ENCODE peak calls at places on chromosomes 16 and 17, in nine cellular contexts. One of them, this sample, is unnamed. For H3K4me1, the result is how much of the 10 kb centered on the place peaks cover.

GRCh38 chr16:52561910-52562741 is 15.2 kb upstream of the TOX3 start:
- DNase-seq in transverse colon: peak
- DNase-seq in prostate gland: peak
- DNase-seq in left ventricle myocardium inferior: no peak
- DNase-seq in A549: peak
- DNase-seq in cardiac muscle cell: no peak
- DNase-seq in stomach: peak
- DNase-seq in tibial nerve: no peak
- DNase-seq in OCI-LY7: no peak
- DNase-seq in this sample: no peak

GRCh38 chr17:17769869-17770361 is 66.9 kb downstream of the SREBF1 start:
- DNase-seq in transverse colon: no peak
- DNase-seq in prostate gland: no peak
- DNase-seq in left ventricle myocardium inferior: no peak
- DNase-seq in A549: no peak
- DNase-seq in cardiac muscle cell: no peak
- DNase-seq in stomach: no peak
- DNase-seq in tibial nerve: no peak
- DNase-seq in OCI-LY7: no peak
- DNase-seq in this sample: no peak

GRCh38 chr16:20327444-20328041 is at the start of gene GP2:
- DNase-seq in transverse colon: no peak
- DNase-seq in prostate gland: peak
- DNase-seq in left ventricle myocardium inferior: no peak
- DNase-seq in A549: peak
- DNase-seq in cardiac muscle cell: no peak
- DNase-seq in stomach: peak
- DNase-seq in tibial nerve: no peak
- DNase-seq in OCI-LY7: no peak
- DNase-seq in this sample: no peak

GRCh38 chr17:74641224-74641948 is 17.8 kb upstream of the CD300E start:
- DNase-seq in transverse colon: no peak
- DNase-seq in prostate gland: no peak
- DNase-seq in left ventricle myocardium inferior: no peak
- DNase-seq in A549: no peak
- DNase-seq in cardiac muscle cell: no peak
- DNase-seq in stomach: no peak
- DNase-seq in tibial nerve: no peak
- DNase-seq in OCI-LY7: no peak
- DNase-seq in this sample: no peak

GRCh38 chr16:4972938-4973587 is 14.9 kb downstream of the SEC14L5 start:
- DNase-seq in transverse colon: no peak
- DNase-seq in prostate gland: no peak
- DNase-seq in left ventricle myocardium inferior: no peak
- DNase-seq in A549: no peak
- DNase-seq in cardiac muscle cell: no peak
- DNase-seq in stomach: no peak
- DNase-seq in tibial nerve: no peak
- DNase-seq in OCI-LY7: no peak
- DNase-seq in this sample: no peak

GRCh38 chr16:19688396-19689024 is 29.5 kb downstream of the KNOP1 start:
- DNase-seq in transverse colon: no peak
- DNase-seq in prostate gland: no peak
- DNase-seq in left ventricle myocardium inferior: no peak
- DNase-seq in A549: no peak
- DNase-seq in cardiac muscle cell: no peak
- DNase-seq in stomach: no peak
- DNase-seq in tibial nerve: peak
- DNase-seq in OCI-LY7: no peak
- DNase-seq in this sample: no peak

GRCh38 chr17:4247981-4248388 is 15.8 kb downstream of the ANKFY1 start:
- DNase-seq in transverse colon: peak
- DNase-seq in prostate gland: peak
- DNase-seq in left ventricle myocardium inferior: no peak
- DNase-seq in A549: no peak
- DNase-seq in cardiac muscle cell: no peak
- DNase-seq in stomach: peak
- DNase-seq in tibial nerve: no peak
- DNase-seq in OCI-LY7: no peak
- DNase-seq in this sample: no peak

GRCh38 chr16:52569296-52569695 is 22.4 kb upstream of the TOX3 start:
- DNase-seq in transverse colon: no peak
- DNase-seq in prostate gland: no peak
- DNase-seq in left ventricle myocardium inferior: no peak
- DNase-seq in A549: no peak
- DNase-seq in cardiac muscle cell: no peak
- DNase-seq in stomach: peak
- DNase-seq in tibial nerve: no peak
- DNase-seq in OCI-LY7: no peak
- DNase-seq in this sample: no peak

GRCh38 chr16:82888616-82889015 is 261.8 kb downstream of the CDH13 start:
- DNase-seq in transverse colon: no peak
- DNase-seq in prostate gland: peak
- DNase-seq in left ventricle myocardium inferior: no peak
- DNase-seq in A549: no peak
- DNase-seq in cardiac muscle cell: no peak
- DNase-seq in stomach: no peak
- DNase-seq in tibial nerve: no peak
- DNase-seq in OCI-LY7: no peak
- DNase-seq in this sample: no peak

GRCh38 chr16:57538235-57538711 is 1.9 kb upstream of the CCDC102A start:
- DNase-seq in transverse colon: no peak
- DNase-seq in prostate gland: no peak
- DNase-seq in left ventricle myocardium inferior: no peak
- DNase-seq in A549: no peak
- DNase-seq in cardiac muscle cell: no peak
- DNase-seq in stomach: peak
- DNase-seq in tibial nerve: no peak
- DNase-seq in OCI-LY7: no peak
- DNase-seq in this sample: no peak

GRCh38 chr17:55577011-55577586 is 65.8 kb upstream of the SMIM36 start:
- DNase-seq in transverse colon: peak
- DNase-seq in prostate gland: no peak
- DNase-seq in left ventricle myocardium inferior: peak
- DNase-seq in A549: no peak
- DNase-seq in cardiac muscle cell: no peak
- DNase-seq in stomach: no peak
- DNase-seq in tibial nerve: peak
- DNase-seq in OCI-LY7: no peak
- DNase-seq in this sample: peak

GRCh38 chr17:9402590-9403199 is 172.9 kb downstream of the STX8 start:
- DNase-seq in transverse colon: peak
- DNase-seq in prostate gland: no peak
- DNase-seq in left ventricle myocardium inferior: no peak
- DNase-seq in A549: peak
- DNase-seq in cardiac muscle cell: peak
- DNase-seq in stomach: no peak
- DNase-seq in tibial nerve: no peak
- DNase-seq in OCI-LY7: peak
- DNase-seq in this sample: peak

GRCh38 chr16:81366316-81366932 is 51.7 kb downstream of the GAN start:
- DNase-seq in transverse colon: no peak
- DNase-seq in prostate gland: peak
- DNase-seq in left ventricle myocardium inferior: no peak
- DNase-seq in A549: peak
- DNase-seq in cardiac muscle cell: peak
- DNase-seq in stomach: no peak
- DNase-seq in tibial nerve: peak
- DNase-seq in OCI-LY7: peak
- DNase-seq in this sample: no peak

GRCh38 chr17:82963104-82963950 is 116.1 kb upstream of the METRNL start:
- DNase-seq in transverse colon: peak
- DNase-seq in prostate gland: peak
- DNase-seq in left ventricle myocardium inferior: peak
- DNase-seq in A549: peak
- DNase-seq in cardiac muscle cell: peak
- DNase-seq in stomach: peak
- DNase-seq in tibial nerve: peak
- DNase-seq in OCI-LY7: peak
- DNase-seq in this sample: peak

GRCh38 chr17:75759457-75759856 is 5.5 kb downstream of the GALK1 start:
- DNase-seq in transverse colon: no peak
- DNase-seq in prostate gland: peak
- DNase-seq in left ventricle myocardium inferior: no peak
- DNase-seq in A549: no peak
- DNase-seq in cardiac muscle cell: no peak
- DNase-seq in stomach: peak
- DNase-seq in tibial nerve: no peak
- DNase-seq in OCI-LY7: no peak
- DNase-seq in this sample: peak
- H3K27ac ChIP-seq in transverse colon: no peak
- H3K27ac ChIP-seq in prostate gland: no peak
- H3K27ac ChIP-seq in left ventricle myocardium inferior: peak
- H3K27ac ChIP-seq in A549: no peak
- H3K27ac ChIP-seq in cardiac muscle cell: no peak
- H3K27ac ChIP-seq in stomach: peak
- H3K27ac ChIP-seq in tibial nerve: no peak
- H3K27ac ChIP-seq in OCI-LY7: no peak
- H3K27ac ChIP-seq in this sample: no peak

GRCh38 chr16:70709961-70710360 is 24.1 kb upstream of the MTSS2 start:
- DNase-seq in transverse colon: no peak
- DNase-seq in prostate gland: no peak
- DNase-seq in left ventricle myocardium inferior: no peak
- DNase-seq in A549: no peak
- DNase-seq in cardiac muscle cell: no peak
- DNase-seq in stomach: no peak
- DNase-seq in tibial nerve: no peak
- DNase-seq in OCI-LY7: no peak
- DNase-seq in this sample: no peak
- H3K4me1 ChIP-seq in transverse colon: under half
- H3K4me1 ChIP-seq in prostate gland: under half
- H3K4me1 ChIP-seq in left ventricle myocardium inferior: half or more
- H3K4me1 ChIP-seq in A549: half or more
- H3K4me1 ChIP-seq in cardiac muscle cell: half or more
- H3K4me1 ChIP-seq in stomach: under half
- H3K4me1 ChIP-seq in tibial nerve: under half
- H3K4me1 ChIP-seq in OCI-LY7: under half
- H3K4me1 ChIP-seq in this sample: under half

DNA sequence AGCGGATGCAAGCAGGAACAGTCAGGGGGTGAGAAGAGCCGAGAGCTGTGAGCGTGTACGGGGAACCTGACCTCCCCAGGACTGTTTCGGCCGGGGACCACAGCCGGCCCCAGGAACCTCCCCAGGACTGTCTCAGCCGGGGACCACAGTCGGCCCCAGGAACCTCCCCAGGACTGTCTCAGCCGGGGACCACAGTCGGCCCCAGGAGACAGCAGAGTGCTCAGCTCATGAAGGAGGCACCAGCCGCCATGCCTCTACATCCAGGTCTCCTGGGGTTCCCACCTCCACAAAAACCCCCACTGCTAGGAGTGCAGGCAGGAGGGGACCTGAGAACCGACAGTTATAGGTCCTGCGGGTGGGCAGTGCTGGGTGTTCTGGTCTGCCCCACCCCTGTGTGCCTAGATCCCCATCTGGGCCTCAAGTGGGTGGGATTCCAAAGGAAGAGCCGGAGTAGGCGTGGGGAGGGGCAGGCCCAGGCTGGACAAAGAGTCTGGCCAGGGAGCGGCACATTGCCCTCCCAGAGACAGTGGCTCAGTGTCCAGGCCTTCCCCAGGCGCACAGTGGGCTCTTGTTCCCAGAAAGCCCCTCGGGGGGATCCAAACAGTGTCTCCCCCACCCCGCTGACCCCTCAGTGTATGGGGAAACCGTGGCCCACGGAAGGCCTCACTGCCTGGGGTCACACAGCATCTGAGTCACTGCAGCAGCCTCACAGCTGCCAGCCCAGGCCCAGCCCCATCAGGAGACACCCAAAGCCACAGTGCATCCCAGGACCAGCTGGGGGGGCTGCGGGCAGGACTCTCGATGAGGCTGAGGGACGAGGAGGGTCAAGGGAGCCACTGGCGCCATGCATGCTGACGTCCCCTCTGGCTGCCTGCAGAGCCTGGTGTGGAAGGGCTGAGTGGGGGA is 4.3 kb downstream of the RHBDF1 start:
- DNase-seq in transverse colon: no peak
- DNase-seq in prostate gland: no peak
- DNase-seq in left ventricle myocardium inferior: peak
- DNase-seq in A549: no peak
- DNase-seq in cardiac muscle cell: no peak
- DNase-seq in stomach: no peak
- DNase-seq in tibial nerve: peak
- DNase-seq in OCI-LY7: no peak
- DNase-seq in this sample: no peak
- H3K27ac ChIP-seq in transverse colon: peak
- H3K27ac ChIP-seq in prostate gland: no peak
- H3K27ac ChIP-seq in left ventricle myocardium inferior: peak
- H3K27ac ChIP-seq in A549: no peak
- H3K27ac ChIP-seq in cardiac muscle cell: no peak
- H3K27ac ChIP-seq in stomach: no peak
- H3K27ac ChIP-seq in tibial nerve: peak
- H3K27ac ChIP-seq in OCI-LY7: no peak
- H3K27ac ChIP-seq in this sample: no peak

GRCh38 chr16:85049864-85050263 is 22.3 kb downstream of the KIAA0513 start:
- DNase-seq in transverse colon: peak
- DNase-seq in prostate gland: no peak
- DNase-seq in left ventricle myocardium inferior: no peak
- DNase-seq in A549: no peak
- DNase-seq in cardiac muscle cell: no peak
- DNase-seq in stomach: no peak
- DNase-seq in tibial nerve: no peak
- DNase-seq in OCI-LY7: no peak
- DNase-seq in this sample: no peak

GRCh38 chr16:85054948-85055502 is 27.4 kb downstream of the KIAA0513 start:
- DNase-seq in transverse colon: no peak
- DNase-seq in prostate gland: no peak
- DNase-seq in left ventricle myocardium inferior: no peak
- DNase-seq in A549: no peak
- DNase-seq in cardiac muscle cell: no peak
- DNase-seq in stomach: no peak
- DNase-seq in tibial nerve: no peak
- DNase-seq in OCI-LY7: no peak
- DNase-seq in this sample: no peak

GRCh38 chr16:85051067-85051709 is 23.6 kb downstream of the KIAA0513 start:
- DNase-seq in transverse colon: no peak
- DNase-seq in prostate gland: no peak
- DNase-seq in left ventricle myocardium inferior: no peak
- DNase-seq in A549: no peak
- DNase-seq in cardiac muscle cell: no peak
- DNase-seq in stomach: no peak
- DNase-seq in tibial nerve: no peak
- DNase-seq in OCI-LY7: no peak
- DNase-seq in this sample: no peak

GRCh38 chr16:85051710-85052082 is 24.1 kb downstream of the KIAA0513 start:
- DNase-seq in transverse colon: no peak
- DNase-seq in prostate gland: no peak
- DNase-seq in left ventricle myocardium inferior: no peak
- DNase-seq in A549: no peak
- DNase-seq in cardiac muscle cell: no peak
- DNase-seq in stomach: no peak
- DNase-seq in tibial nerve: no peak
- DNase-seq in OCI-LY7: no peak
- DNase-seq in this sample: no peak

DNA sequence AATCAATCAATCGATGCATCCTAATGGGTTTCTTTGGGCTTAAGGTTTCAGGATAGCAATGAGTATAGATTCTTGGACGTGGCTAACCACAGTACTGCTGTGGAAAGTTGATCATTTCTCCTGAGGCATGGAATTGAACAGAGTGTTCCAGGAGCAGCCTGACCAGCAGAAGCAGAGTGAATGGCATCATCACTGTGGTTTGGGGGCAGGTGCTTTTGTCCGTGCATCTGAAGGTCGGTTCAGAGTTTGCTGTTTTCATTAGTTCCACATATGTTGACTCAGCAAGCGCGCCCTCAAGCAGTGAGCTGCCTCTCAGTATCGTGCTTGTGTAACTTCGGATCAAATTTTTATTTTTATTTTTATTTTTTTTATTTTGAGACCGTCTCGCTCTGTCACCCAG is 24.9 kb downstream of the KIAA0513 start:
- DNase-seq in transverse colon: no peak
- DNase-seq in prostate gland: no peak
- DNase-seq in left ventricle myocardium inferior: no peak
- DNase-seq in A549: no peak
- DNase-seq in cardiac muscle cell: no peak
- DNase-seq in stomach: no peak
- DNase-seq in tibial nerve: no peak
- DNase-seq in OCI-LY7: no peak
- DNase-seq in this sample: no peak
- H3K4me1 ChIP-seq in transverse colon: half or more
- H3K4me1 ChIP-seq in prostate gland: under half
- H3K4me1 ChIP-seq in left ventricle myocardium inferior: under half
- H3K4me1 ChIP-seq in A549: under half
- H3K4me1 ChIP-seq in cardiac muscle cell: under half
- H3K4me1 ChIP-seq in stomach: under half
- H3K4me1 ChIP-seq in tibial nerve: under half
- H3K4me1 ChIP-seq in OCI-LY7: under half
- H3K4me1 ChIP-seq in this sample: under half